ENCODE peak calls at places on chromosomes 3 and 15, in six cellular contexts. One of them, this sample, is unnamed.

GRCh38 chr3:184604039-184604955 is 42.7 kb downstream of the EPHB3 start:
- DNase-seq in mesendoderm: peak
- DNase-seq in IMR-90: no peak
- DNase-seq in H9: peak
- DNase-seq in neuronal stem cell: no peak
- DNase-seq in H1: peak
- DNase-seq in this sample: peak

GRCh38 chr3:4829031-4829394 is 150.2 kb upstream of the BHLHE40 start:
- DNase-seq in mesendoderm: no peak
- DNase-seq in IMR-90: no peak
- DNase-seq in H9: no peak
- DNase-seq in neuronal stem cell: no peak
- DNase-seq in H1: no peak
- DNase-seq in this sample: no peak

GRCh38 chr3:53198256-53198977 is 37.4 kb downstream of the PRKCD start:
- DNase-seq in mesendoderm: peak
- DNase-seq in IMR-90: no peak
- DNase-seq in H9: peak
- DNase-seq in neuronal stem cell: no peak
- DNase-seq in H1: peak
- DNase-seq in this sample: no peak

GRCh38 chr3:43086460-43087165 is 19.3 kb downstream of the POMGNT2 start:
- DNase-seq in mesendoderm: no peak
- DNase-seq in IMR-90: peak
- DNase-seq in H9: no peak
- DNase-seq in neuronal stem cell: no peak
- DNase-seq in H1: no peak
- DNase-seq in this sample: no peak

GRCh38 chr15:30671309-30671708 is 45.4 kb downstream of the ARHGAP11B start:
- DNase-seq in mesendoderm: no peak
- DNase-seq in IMR-90: no peak
- DNase-seq in H9: no peak
- DNase-seq in neuronal stem cell: no peak
- DNase-seq in H1: no peak
- DNase-seq in this sample: no peak

GRCh38 chr3:52339612-52340011 is 23.5 kb downstream of the DNAH1 start:
- DNase-seq in mesendoderm: peak
- DNase-seq in IMR-90: peak
- DNase-seq in H9: peak
- DNase-seq in neuronal stem cell: peak
- DNase-seq in H1: no peak
- DNase-seq in this sample: peak

GRCh38 chr15:45869034-45869668 is 234.3 kb downstream of the SQOR start:
- DNase-seq in mesendoderm: no peak
- DNase-seq in IMR-90: no peak
- DNase-seq in H9: no peak
- DNase-seq in neuronal stem cell: no peak
- DNase-seq in H1: no peak
- DNase-seq in this sample: no peak

GRCh38 chr3:143294183-143294582 is 174.6 kb downstream of the CHST2 start:
- DNase-seq in mesendoderm: no peak
- DNase-seq in IMR-90: no peak
- DNase-seq in H9: no peak
- DNase-seq in neuronal stem cell: no peak
- DNase-seq in H1: no peak
- DNase-seq in this sample: no peak

GRCh38 chr3:50587373-50587772 is 18.1 kb downstream of the HEMK1 start:
- DNase-seq in mesendoderm: no peak
- DNase-seq in IMR-90: peak
- DNase-seq in H9: no peak
- DNase-seq in neuronal stem cell: no peak
- DNase-seq in H1: no peak
- DNase-seq in this sample: no peak

GRCh38 chr15:31605467-31605931 is 278.9 kb downstream of the KLF13 start:
- DNase-seq in mesendoderm: peak
- DNase-seq in IMR-90: peak
- DNase-seq in H9: peak
- DNase-seq in neuronal stem cell: no peak
- DNase-seq in H1: peak
- DNase-seq in this sample: peak

GRCh38 chr3:32236377-32236776 is 2.1 kb upstream of the CMTM8 start:
- DNase-seq in mesendoderm: no peak
- DNase-seq in IMR-90: no peak
- DNase-seq in H9: no peak
- DNase-seq in neuronal stem cell: no peak
- DNase-seq in H1: no peak
- DNase-seq in this sample: no peak

GRCh38 chr3:179182892-179183291 is 34.7 kb downstream of the PIK3CA start:
- DNase-seq in mesendoderm: no peak
- DNase-seq in IMR-90: no peak
- DNase-seq in H9: no peak
- DNase-seq in neuronal stem cell: no peak
- DNase-seq in H1: no peak
- DNase-seq in this sample: no peak

GRCh38 chr3:119790369-119790768 is 8.5 kb downstream of the NR1I2 start:
- DNase-seq in mesendoderm: no peak
- DNase-seq in IMR-90: no peak
- DNase-seq in H9: no peak
- DNase-seq in neuronal stem cell: no peak
- DNase-seq in H1: no peak
- DNase-seq in this sample: no peak

GRCh38 chr3:46947981-46948791 is 28.4 kb downstream of the CCDC12 start:
- DNase-seq in mesendoderm: peak
- DNase-seq in IMR-90: peak
- DNase-seq in H9: no peak
- DNase-seq in neuronal stem cell: no peak
- DNase-seq in H1: no peak
- DNase-seq in this sample: peak
- H3K4ac ChIP-seq in mesendoderm: no peak
- H3K4ac ChIP-seq in IMR-90: no peak
- H3K4ac ChIP-seq in H9: no peak
- H3K4ac ChIP-seq in neuronal stem cell: no peak
- H3K4ac ChIP-seq in H1: no peak
- H3K4ac ChIP-seq in this sample: peak

GRCh38 chr15:78266229-78266628 is 1.9 kb downstream of the DNAJA4 start:
- DNase-seq in mesendoderm: no peak
- DNase-seq in IMR-90: no peak
- DNase-seq in H9: no peak
- DNase-seq in neuronal stem cell: no peak
- DNase-seq in H1: no peak
- DNase-seq in this sample: no peak
- H3K4ac ChIP-seq in mesendoderm: no peak
- H3K4ac ChIP-seq in IMR-90: no peak
- H3K4ac ChIP-seq in H9: no peak
- H3K4ac ChIP-seq in neuronal stem cell: no peak
- H3K4ac ChIP-seq in H1: no peak
- H3K4ac ChIP-seq in this sample: no peak

GRCh38 chr15:66786708-66787471 is 84.9 kb downstream of the SMAD6 start:
- DNase-seq in mesendoderm: no peak
- DNase-seq in IMR-90: peak
- DNase-seq in H9: no peak
- DNase-seq in neuronal stem cell: no peak
- DNase-seq in H1: no peak
- DNase-seq in this sample: no peak
- H3K4ac ChIP-seq in mesendoderm: no peak
- H3K4ac ChIP-seq in IMR-90: peak
- H3K4ac ChIP-seq in H9: no peak
- H3K4ac ChIP-seq in neuronal stem cell: no peak
- H3K4ac ChIP-seq in H1: no peak
- H3K4ac ChIP-seq in this sample: no peak

GRCh38 chr3:36933540-36934296 is 11.1 kb downstream of the TRANK1 start:
- DNase-seq in mesendoderm: no peak
- DNase-seq in IMR-90: no peak
- DNase-seq in H9: no peak
- DNase-seq in neuronal stem cell: no peak
- DNase-seq in H1: no peak
- DNase-seq in this sample: no peak
- H3K4ac ChIP-seq in mesendoderm: peak
- H3K4ac ChIP-seq in IMR-90: peak
- H3K4ac ChIP-seq in H9: peak
- H3K4ac ChIP-seq in neuronal stem cell: no peak
- H3K4ac ChIP-seq in H1: no peak
- H3K4ac ChIP-seq in this sample: peak

This sample was measured in trophoblast cell.